ENCODE peak calls at places on chromosomes 1 and 21, in four cellular contexts. One of them, this sample, is unnamed.

GRCh38 chr1:206672011-206672688 is 12.6 kb upstream of the MAPKAPK2 start:
- DNase-seq in upper lobe of left lung: no peak
- DNase-seq in K562: peak; percentile 76
- DNase-seq in GM23338: no peak
- DNase-seq in this sample: no peak

GRCh38 chr1:161784963-161785362 is 18.8 kb downstream of the ATF6 start:
- DNase-seq in K562: no peak
- DNase-seq in GM23338: no peak
- DNase-seq in upper lobe of left lung: no peak
- DNase-seq in this sample: no peak

GRCh38 chr1:212288614-212289013 is 3.4 kb downstream of the PPP2R5A start:
- DNase-seq in upper lobe of left lung: no peak
- DNase-seq in GM23338: no peak
- DNase-seq in K562: no peak
- DNase-seq in this sample: no peak

GRCh38 chr1:223634423-223634822 is 31.1 kb downstream of the CAPN8 start:
- DNase-seq in GM23338: no peak
- DNase-seq in upper lobe of left lung: no peak
- DNase-seq in K562: no peak
- DNase-seq in this sample: no peak

GRCh38 chr21:45045481-45045880 is 28.9 kb upstream of the ADARB1 start:
- DNase-seq in GM23338: no peak
- DNase-seq in K562: no peak
- DNase-seq in upper lobe of left lung: peak; percentile 4
- DNase-seq in this sample: no peak

GRCh38 chr1:172832332-172832731 is 173.4 kb downstream of the FASLG start:
- DNase-seq in upper lobe of left lung: no peak
- DNase-seq in GM23338: no peak
- DNase-seq in K562: no peak
- DNase-seq in this sample: no peak

GRCh38 chr1:43691871-43692815 is 15.2 kb upstream of the ST3GAL3 start:
- DNase-seq in upper lobe of left lung: no peak
- DNase-seq in K562: no peak
- DNase-seq in GM23338: no peak
- DNase-seq in this sample: no peak

GRCh38 chr1:83637586-83637985 is 361.3 kb downstream of the TTLL7 start:
- DNase-seq in upper lobe of left lung: no peak
- DNase-seq in GM23338: no peak
- DNase-seq in K562: no peak
- DNase-seq in this sample: no peak

GRCh38 chr1:226604846-226605572 is 56.4 kb downstream of the STUM start:
- DNase-seq in GM23338: no peak
- DNase-seq in K562: no peak
- DNase-seq in upper lobe of left lung: no peak
- DNase-seq in this sample: no peak

GRCh38 chr1:209651148-209651547 is 1.1 kb downstream of the LAMB3 start:
- DNase-seq in GM23338: no peak
- DNase-seq in K562: peak; percentile 70
- DNase-seq in upper lobe of left lung: peak; percentile 89
- DNase-seq in this sample: peak; percentile 78

GRCh38 chr1:197541411-197541810 is 233.9 kb downstream of the DENND1B start:
- DNase-seq in K562: no peak
- DNase-seq in upper lobe of left lung: no peak
- DNase-seq in GM23338: peak; percentile 25
- DNase-seq in this sample: no peak

GRCh38 chr21:34762761-34763160 is 94.0 kb downstream of the CLIC6 start:
- DNase-seq in GM23338: peak; percentile 2
- DNase-seq in K562: no peak
- DNase-seq in upper lobe of left lung: no peak
- DNase-seq in this sample: no peak
- TF ChIP-seq POLR2AphosphoS5 in GM23338: no peak
- TF ChIP-seq POLR2AphosphoS5 in K562: no peak
- TF ChIP-seq POLR2AphosphoS5 in upper lobe of left lung: no peak
- TF ChIP-seq POLR2AphosphoS5 in this sample: no peak

DNA sequence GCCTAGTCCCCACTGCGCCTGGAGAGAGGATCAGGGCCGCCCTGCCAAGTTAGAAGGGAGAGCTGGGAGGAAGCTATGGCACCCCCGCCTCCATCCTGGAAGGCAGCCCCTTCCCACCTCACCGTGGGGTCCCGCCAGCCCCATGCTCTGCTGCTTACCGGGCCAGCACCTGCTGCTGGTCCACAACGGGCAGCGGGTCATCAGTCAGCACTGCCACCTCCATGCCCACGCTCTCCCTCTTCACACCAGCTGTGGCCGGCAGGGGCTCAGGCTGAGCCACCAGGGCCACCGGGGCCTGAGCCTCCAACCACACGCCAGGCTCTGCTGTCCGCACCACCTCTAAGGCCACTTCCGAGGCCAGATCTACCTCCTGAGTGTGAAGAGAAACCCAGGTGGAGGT is 23.5 kb upstream of the DDOST start:
- DNase-seq in K562: no peak
- DNase-seq in GM23338: no peak
- DNase-seq in upper lobe of left lung: no peak
- DNase-seq in this sample: no peak
- H3K4me3 ChIP-seq in K562: no peak overlapping the region
- H3K4me3 ChIP-seq in GM23338: no peak overlapping the region
- H3K4me3 ChIP-seq in upper lobe of left lung: peak overlapping the region; percentile 34
- H3K4me3 ChIP-seq in this sample: peak overlapping the region; percentile 23

GRCh38 chr1:41383094-41383852 is 22.0 kb downstream of the FOXO6 start:
- DNase-seq in upper lobe of left lung: no peak
- DNase-seq in K562: no peak
- DNase-seq in GM23338: peak; percentile 68
- DNase-seq in this sample: no peak

GRCh38 chr1:41386190-41386518 is 24.9 kb downstream of the FOXO6 start:
- DNase-seq in upper lobe of left lung: no peak
- DNase-seq in GM23338: no peak
- DNase-seq in K562: no peak
- DNase-seq in this sample: no peak

GRCh38 chr1:41385398-41386189 is 24.4 kb downstream of the FOXO6 start:
- DNase-seq in upper lobe of left lung: no peak
- DNase-seq in K562: no peak
- DNase-seq in GM23338: no peak
- DNase-seq in this sample: no peak

GRCh38 chr1:41382531-41383090 is 21.4 kb downstream of the FOXO6 start:
- DNase-seq in upper lobe of left lung: peak; percentile 69
- DNase-seq in GM23338: peak; percentile 68
- DNase-seq in K562: no peak
- DNase-seq in this sample: peak; percentile 59

DNA sequence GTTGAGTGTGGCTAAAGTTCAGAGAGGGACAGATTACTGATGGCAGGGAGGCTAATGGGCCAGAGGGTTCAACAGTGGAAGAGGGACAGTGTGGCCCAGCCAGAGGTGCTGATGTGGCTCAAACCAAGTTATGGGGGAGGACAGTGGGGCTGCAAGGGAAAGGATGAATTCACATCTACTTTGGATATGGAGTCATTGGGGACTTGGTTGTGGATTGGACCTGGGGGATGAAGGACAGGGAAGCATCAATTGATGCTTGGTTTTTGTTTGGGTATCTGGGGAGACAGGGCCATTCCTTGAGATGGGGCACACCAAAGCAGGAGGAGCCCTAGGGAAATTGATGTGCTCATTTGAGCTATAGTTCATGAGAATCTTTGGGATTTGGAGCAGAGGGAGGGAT is 23.3 kb downstream of the FOXO6 start:
- DNase-seq in upper lobe of left lung: no peak
- DNase-seq in K562: no peak
- DNase-seq in GM23338: no peak
- DNase-seq in this sample: no peak
- H3K4me1 ChIP-seq in upper lobe of left lung: peaks cover 43% of the 10 kb centered on the region
- H3K4me1 ChIP-seq in K562: peaks cover 3% of the 10 kb centered on the region
- H3K4me1 ChIP-seq in GM23338: peaks cover 32% of the 10 kb centered on the region
- H3K4me1 ChIP-seq in this sample: peaks cover 32% of the 10 kb centered on the region

GRCh38 chr1:178094752-178095645 is 1.1 kb downstream of the RASAL2 start:
- DNase-seq in GM23338: no peak
- DNase-seq in K562: no peak
- DNase-seq in upper lobe of left lung: no peak
- DNase-seq in this sample: no peak

GRCh38 chr1:178093150-178093957 is 550 bp upstream of the RASAL2 start:
- DNase-seq in K562: peak; percentile 96
- DNase-seq in upper lobe of left lung: peak; percentile 94
- DNase-seq in GM23338: peak; percentile 99
- DNase-seq in this sample: peak; percentile 90

GRCh38 chr1:178096421-178096820 is 2.5 kb downstream of the RASAL2 start:
- DNase-seq in upper lobe of left lung: no peak
- DNase-seq in GM23338: no peak
- DNase-seq in K562: no peak
- DNase-seq in this sample: no peak

GRCh38 chr1:178091986-178092745 is 1.7 kb upstream of the RASAL2 start:
- DNase-seq in upper lobe of left lung: no peak
- DNase-seq in K562: no peak
- DNase-seq in GM23338: no peak
- DNase-seq in this sample: no peak

GRCh38 chr1:178093958-178094751 is at the start of gene RASAL2:
- DNase-seq in upper lobe of left lung: peak; percentile 61
- DNase-seq in K562: peak; percentile 82
- DNase-seq in GM23338: peak; percentile 90
- DNase-seq in this sample: peak; percentile 62
- TF ChIP-seq POLR2AphosphoS5 in upper lobe of left lung: peak; percentile 53
- TF ChIP-seq POLR2AphosphoS5 in K562: no peak
- TF ChIP-seq POLR2AphosphoS5 in GM23338: peak; percentile 53
- TF ChIP-seq POLR2AphosphoS5 in this sample: peak; percentile 1

DNA sequence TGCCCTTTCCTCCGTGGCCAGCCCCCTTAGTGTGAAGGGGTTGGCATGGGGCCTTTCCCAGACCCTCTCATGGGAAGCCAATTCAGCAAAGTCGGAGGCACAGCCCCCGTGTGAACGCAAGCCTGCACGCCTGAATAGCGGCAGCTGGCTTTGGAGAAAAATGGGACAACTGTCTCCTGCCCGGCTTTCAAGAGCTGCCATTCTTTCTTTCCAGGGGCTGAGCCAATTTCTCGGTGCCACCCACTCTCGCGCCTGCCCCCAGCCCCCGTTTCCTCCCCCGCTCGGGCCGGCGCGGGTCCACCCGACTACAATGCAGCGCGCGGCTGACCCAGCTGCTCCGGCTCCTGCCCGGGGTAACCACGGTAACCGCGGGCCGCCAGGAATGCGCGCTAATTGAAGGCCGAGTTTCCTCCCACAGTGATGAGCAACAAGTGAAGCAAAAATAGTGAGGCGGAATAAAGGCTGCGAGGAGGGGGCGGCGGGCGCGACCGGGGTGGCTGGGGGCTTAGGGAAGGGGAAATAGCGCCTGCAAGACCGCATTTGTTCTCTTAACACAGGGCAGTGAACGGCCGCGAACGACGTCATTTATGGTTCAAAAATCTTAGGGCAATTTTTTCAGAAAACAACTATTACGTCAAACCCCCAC is 27.8 kb downstream of the ILDR2 start:
- DNase-seq in GM23338: peak; percentile 73
- DNase-seq in K562: peak; percentile 15
- DNase-seq in upper lobe of left lung: no peak
- DNase-seq in this sample: peak; percentile 27
- H3K4me3 ChIP-seq in GM23338: peak overlapping the region; percentile 60
- H3K4me3 ChIP-seq in K562: no peak overlapping the region
- H3K4me3 ChIP-seq in upper lobe of left lung: peak overlapping the region; percentile 10
- H3K4me3 ChIP-seq in this sample: peak overlapping the region; percentile 28

GRCh38 chr1:31706384-31707058 is 2.7 kb upstream of the COL16A1 start:
- DNase-seq in K562: no peak
- DNase-seq in GM23338: no peak
- DNase-seq in upper lobe of left lung: no peak
- DNase-seq in this sample: no peak
- H3K4me1 ChIP-seq in K562: peaks cover 10% of the 10 kb centered on the region
- H3K4me1 ChIP-seq in GM23338: peaks cover 21% of the 10 kb centered on the region
- H3K4me1 ChIP-seq in upper lobe of left lung: peaks cover 27% of the 10 kb centered on the region
- H3K4me1 ChIP-seq in this sample: peaks cover 67% of the 10 kb centered on the region

This sample was measured in stomach.